ENCODE peak calls at places on chromosomes 1 and 21, in five cellular contexts. R is AG10803, E is renal cortical epithelial cell, Q is iPS-NIHi11, H is dermis blood vessel endothelial cell. M is an unnamed sample.

GRCh38 chr21:19692231-19692630 is 1288.6 kb upstream of the TMPRSS15 start:
- DNase-seq in H (no peak), Q (no peak), R (no peak), E (no peak), M (no peak)

GRCh38 chr1:38962560-38962959 is 20.9 kb upstream of the RHBDL2 start:
- DNase-seq in H (no peak), E (peak), R (peak), Q (no peak), M (peak)

GRCh38 chr21:42308914-42309752 is 6.1 kb downstream of the TFF3 start:
- DNase-seq in H (no peak), Q (no peak), R (no peak), E (no peak), M (no peak)

GRCh38 chr1:193181985-193182384 is 4.4 kb downstream of the B3GALT2 start:
- DNase-seq in Q (no peak), R (no peak), H (peak), E (peak), M (no peak)

GRCh38 chr21:43961382-43961909 is 50.7 kb upstream of the TRAPPC10 start:
- DNase-seq in R (no peak), Q (no peak), H (no peak), E (no peak), M (no peak)

GRCh38 chr1:232456720-232457119 is 173.2 kb downstream of the SIPA1L2 start:
- DNase-seq in E (no peak), Q (no peak), H (no peak), R (no peak), M (no peak)

GRCh38 chr1:156316909-156317308 is 17.8 kb upstream of the VHLL start:
- DNase-seq in Q (no peak), E (no peak), H (no peak), R (no peak), M (no peak)

GRCh38 chr1:53344921-53345838 is 17.3 kb upstream of the LRP8 start:
- DNase-seq in Q (no peak), H (no peak), R (no peak), E (no peak), M (no peak)

GRCh38 chr1:53551428-53551995 is 92.3 kb downstream of the DMRTB1 start:
- DNase-seq in H (no peak), E (no peak), Q (no peak), R (no peak), M (no peak)

GRCh38 chr1:151801310-151801820 is 3.9 kb downstream of the LINGO4 start:
- DNase-seq in E (no peak), Q (no peak), R (no peak), H (no peak), M (no peak)

GRCh38 chr21:31180256-31181088 is 142.2 kb upstream of the KRTAP19-8 start:
- DNase-seq in H (peak), R (peak), E (peak), Q (peak), M (peak)

GRCh38 chr1:67675800-67676199 is 9.2 kb upstream of the GADD45A start:
- DNase-seq in R (peak), E (no peak), Q (no peak), H (no peak), M (no peak)

GRCh38 chr1:16207318-16208269 is 4.9 kb downstream of the ARHGEF19 start:
- DNase-seq in E (no peak), R (no peak), Q (no peak), H (no peak), M (no peak)

GRCh38 chr1:34780528-34780927 is 486 bp upstream of the GJB3 start:
- DNase-seq in H (no peak), Q (no peak), R (no peak), E (no peak), M (no peak)

GRCh38 chr1:242318140-242318539 is 206.4 kb downstream of the PLD5 start:
- DNase-seq in H (no peak), E (no peak), Q (no peak), R (no peak), M (no peak)

GRCh38 chr1:201640624-201641023 is 101.7 kb downstream of the NAV1 start:
- DNase-seq in E (no peak), Q (no peak), R (peak), H (no peak), M (peak)

GRCh38 chr1:24503003-24503751 is 541 bp downstream of the RCAN3 start:
- DNase-seq in Q (no peak), R (no peak), H (no peak), E (no peak), M (no peak)

GRCh38 chr21:38898422-38899098 is 92.8 kb downstream of the ETS2 start:
- DNase-seq in E (no peak), H (peak), R (no peak), Q (no peak), M (no peak)

GRCh38 chr21:32021319-32022027 is 148.7 kb downstream of the HUNK start:
- DNase-seq in Q (no peak), E (peak), H (no peak), R (no peak), M (no peak)

GRCh38 chr1:154736840-154737239 is 128.9 kb upstream of the ADAR start:
- DNase-seq in R (peak), H (peak), Q (no peak), E (no peak), M (peak)

GRCh38 chr1:161020573-161021167 is at the start of gene F11R:
- DNase-seq in R (no peak), Q (peak), E (no peak), H (peak), M (no peak)

GRCh38 chr1:66624412-66625060 is 90.6 kb downstream of the SGIP1 start:
- DNase-seq in E (peak), H (peak), Q (no peak), R (peak), M (peak)

GRCh38 chr1:180842052-180842451 is 70.6 kb upstream of the KIAA1614 start:
- DNase-seq in E (peak), Q (no peak), H (peak), R (peak), M (peak)

GRCh38 chr21:17818158-17819113 is 720 bp downstream of the C21orf91 start:
- DNase-seq in E (peak), R (peak), H (peak), Q (peak), M (peak)